ENCODE peak calls at places on chromosomes 4 and X, in four cellular contexts. V, Y, A and B are unnamed samples.

GRCh38 chrX:152079768-152080167 is 58.6 kb downstream of the MAGEA10 start:
- DNase-seq in V (no peak), Y (no peak), A (no peak), B (no peak)

GRCh38 chrX:11665144-11666040 is at the start of gene ARHGAP6:
- DNase-seq in V (no peak), Y (no peak), A (peak; percentile 20), B (peak; percentile 6)

GRCh38 chrX:44915361-44915868 is 42.4 kb downstream of the KDM6A start:
- DNase-seq in V (no peak), Y (peak; percentile 63), A (peak; percentile 20), B (peak; percentile 14)

GRCh38 chr4:118974758-118975157 is 86.1 kb downstream of the SYNPO2 start:
- DNase-seq in V (no peak), Y (no peak), A (peak; percentile 63), B (no peak)

GRCh38 chrX:12002876-12003275 is 135.4 kb upstream of the FRMPD4 start:
- DNase-seq in V (no peak), Y (no peak), A (peak; percentile 10), B (no peak)

GRCh38 chrX:24350217-24350616 is 10.2 kb upstream of the SUPT20HL1 start:
- DNase-seq in V (no peak), Y (no peak), A (no peak), B (no peak)

GRCh38 chrX:128623361-128623760 is 571.2 kb upstream of the ACTRT1 start:
- DNase-seq in V (no peak), Y (no peak), A (no peak), B (no peak)

GRCh38 chrX:111447298-111447697 is 35.3 kb upstream of the DCX start:
- DNase-seq in V (no peak), Y (peak; percentile 21), A (no peak), B (no peak)

GRCh38 chr4:101806914-101807313 is 16.4 kb downstream of the BANK1 start:
- DNase-seq in V (peak; percentile 77), Y (no peak), A (no peak), B (no peak)

GRCh38 chrX:18194688-18195087 is 26.0 kb downstream of the BEND2 start:
- DNase-seq in V (no peak), Y (no peak), A (no peak), B (no peak)

GRCh38 chr4:1726146-1726934 is 5.0 kb downstream of the TACC3 start:
- DNase-seq in V (peak; percentile 45), Y (peak; percentile 72), A (peak; percentile 78), B (peak; percentile 93)

GRCh38 chr4:1727117-1728031 is 6.1 kb downstream of the TACC3 start:
- DNase-seq in V (no peak), Y (no peak), A (peak; percentile 75), B (peak; percentile 93)

GRCh38 chr4:1723131-1723801 is 1.9 kb downstream of the TACC3 start:
- DNase-seq in V (no peak), Y (no peak), A (no peak), B (no peak)

GRCh38 chr4:1728061-1728980 is 7.0 kb downstream of the TACC3 start:
- DNase-seq in V (no peak), Y (no peak), A (no peak), B (no peak)

GRCh38 chr4:1725521-1725920 is 4.2 kb downstream of the TACC3 start:
- DNase-seq in V (no peak), Y (no peak), A (no peak), B (no peak)
- H3K36me3 ChIP-seq in V (peaks cover 20% of the 10 kb centered on the region), Y (peaks cover 76% of the 10 kb centered on the region), A (peaks cover 12% of the 10 kb centered on the region), B (peaks cover 6% of the 10 kb centered on the region)

GRCh38 chr4:157363366-157363765 is 142.8 kb downstream of the GRIA2 start:
- DNase-seq in V (no peak), Y (no peak), A (no peak), B (no peak)

GRCh38 chr4:157358439-157358838 is 137.9 kb downstream of the GRIA2 start:
- DNase-seq in V (no peak), Y (no peak), A (no peak), B (no peak)

GRCh38 chr4:157358851-157359250 is 138.3 kb downstream of the GRIA2 start:
- DNase-seq in V (no peak), Y (no peak), A (no peak), B (no peak)

DNA sequence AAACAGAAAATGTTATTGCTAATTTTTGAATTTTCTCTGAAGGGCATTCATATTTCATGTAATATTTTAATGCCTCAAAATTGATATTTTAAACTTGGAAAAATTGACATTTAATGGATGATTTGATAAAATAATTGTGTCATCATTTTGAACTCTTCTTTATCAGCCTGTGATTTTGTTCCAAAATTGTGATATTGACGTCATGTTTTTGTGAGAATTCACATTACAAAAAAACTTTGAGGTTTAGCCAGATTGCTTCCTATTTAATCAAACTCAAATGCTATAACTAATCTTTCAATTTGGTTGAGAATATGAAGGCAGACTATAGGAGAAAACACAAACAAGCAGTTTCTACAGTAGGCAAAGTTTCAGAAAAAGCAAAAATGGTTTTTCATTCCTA is 137.4 kb downstream of the GRIA2 start:
- DNase-seq in V (no peak), Y (no peak), A (no peak), B (no peak)
- TF ChIP-seq FOS in V (no peak), Y (no peak), A (no peak), B (no peak)

DNA sequence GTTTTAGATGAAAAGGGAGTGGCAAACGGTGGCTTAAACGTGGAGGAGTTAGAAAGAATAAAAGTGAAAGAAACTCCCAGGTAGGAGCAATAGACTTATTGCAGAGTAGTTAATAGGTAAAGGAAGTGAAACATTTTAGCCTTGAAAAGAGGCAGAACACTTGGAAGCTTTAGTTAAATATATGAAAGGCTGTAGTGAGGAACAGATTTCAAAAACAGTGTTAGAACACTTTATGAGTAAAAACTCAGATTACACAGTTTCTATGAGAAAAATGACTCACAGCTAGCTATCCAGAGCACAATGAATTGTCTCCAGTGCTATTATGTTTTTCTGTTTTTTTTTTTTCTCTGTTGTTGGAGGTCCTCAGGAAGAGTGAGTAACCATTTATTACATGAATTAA is 45.8 kb downstream of the TACR3 start:
- DNase-seq in V (no peak), Y (no peak), A (no peak), B (peak; percentile 9)
- H2AFZ ChIP-seq in V (no peak overlapping the region), Y (no peak overlapping the region), A (no peak overlapping the region), B (no peak overlapping the region)

GRCh38 chr4:139530833-139531427 is 25.1 kb downstream of the SETD7 start:
- DNase-seq in V (no peak), Y (peak; percentile 75), A (no peak), B (peak; percentile 50)
- H3K36me3 ChIP-seq in V (no peaks in the 10 kb centered on the region), Y (no peaks in the 10 kb centered on the region), A (peaks cover 14% of the 10 kb centered on the region), B (peaks cover 3% of the 10 kb centered on the region)

GRCh38 chr4:78480286-78480685 is 71.3 kb upstream of the ANXA3 start:
- DNase-seq in V (no peak), Y (no peak), A (no peak), B (no peak)
- TF ChIP-seq FOS in V (no peak), Y (no peak), A (no peak), B (no peak)

DNA sequence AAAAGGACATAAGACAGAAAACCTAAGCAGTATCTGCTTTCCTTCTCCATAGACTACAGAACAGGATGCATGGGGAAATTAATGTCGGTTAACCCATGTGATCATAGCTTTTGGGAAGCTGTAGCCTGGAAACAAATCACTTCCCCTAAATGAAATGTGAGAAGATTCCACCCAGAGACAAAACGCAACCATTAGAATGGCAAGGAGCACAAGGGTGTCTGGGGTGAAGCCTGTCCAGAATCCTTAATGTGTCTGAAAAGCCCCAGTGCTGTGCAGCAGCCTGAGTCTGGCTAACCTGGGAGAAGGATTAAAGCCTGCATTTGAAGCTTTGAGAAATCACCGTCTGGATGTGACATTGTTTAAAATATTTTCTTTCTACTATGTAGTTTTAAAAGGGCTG is 213.3 kb downstream of the ANKRD50 start:
- DNase-seq in V (no peak), Y (no peak), A (no peak), B (peak; percentile 25)
- H2AFZ ChIP-seq in V (no peak overlapping the region), Y (no peak overlapping the region), A (no peak overlapping the region), B (peak overlapping the region; percentile 59)

GRCh38 chr4:8599657-8600056 is 7.1 kb downstream of the CPZ start:
- DNase-seq in V (no peak), Y (peak; percentile 45), A (peak; percentile 82), B (no peak)
- H3K36me3 ChIP-seq in V (no peaks in the 10 kb centered on the region), Y (no peaks in the 10 kb centered on the region), A (peaks cover 43% of the 10 kb centered on the region), B (no peaks in the 10 kb centered on the region)

DNA sequence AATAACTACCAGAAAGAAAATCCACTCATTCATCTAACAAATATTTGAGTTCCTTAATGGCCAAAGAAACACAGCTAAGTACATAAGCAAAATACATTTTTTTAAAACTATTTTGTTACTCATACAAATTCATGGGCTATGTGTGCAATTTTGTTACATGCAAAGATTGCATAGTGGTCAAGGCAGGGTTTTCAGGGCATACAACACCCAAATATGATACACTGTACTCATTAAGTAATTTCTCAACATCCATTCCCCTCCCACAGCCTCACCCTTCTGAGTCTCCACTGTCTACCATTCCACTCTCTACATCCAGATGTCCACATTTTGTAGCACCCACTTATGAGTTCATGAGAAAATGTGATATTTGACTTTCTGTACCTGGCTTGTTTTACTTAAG is 58.2 kb downstream of the BRWD3 start:
- DNase-seq in V (no peak), Y (no peak), A (peak; percentile 3), B (no peak)
- TF ChIP-seq FOS in V (no peak), Y (no peak), A (no peak), B (no peak)